ENCODE peak calls at places on chromosomes 4 and X, in five cellular contexts. B is GM23248, Z is HCT116, U is hepatocyte, S is GM23338. Q is an unnamed sample.

GRCh38 chr4:6278801-6279197 is 9.1 kb downstream of the WFS1 start:
- DNase-seq in S (no peak), Z (no peak), B (no peak), U (peak; percentile 72), Q (no peak)

GRCh38 chrX:39491548-39492297 is 606.0 kb downstream of the BCOR start:
- DNase-seq in U (peak; percentile 36), B (no peak), Z (no peak), S (no peak), Q (no peak)

GRCh38 chr4:183940807-183941310 is 35.8 kb downstream of the STOX2 start:
- DNase-seq in Z (no peak), B (no peak), S (no peak), U (no peak), Q (no peak)

GRCh38 chr4:86013623-86014022 is 346.2 kb downstream of the MAPK10 start:
- DNase-seq in Z (no peak), U (no peak), S (no peak), B (peak; percentile 35), Q (no peak)

GRCh38 chr4:94603170-94603747 is 151.5 kb downstream of the PDLIM5 start:
- DNase-seq in U (peak; percentile 22), B (peak; percentile 50), Z (no peak), S (no peak), Q (peak; percentile 47)

GRCh38 chr4:149885896-149886295 is 70.3 kb upstream of the IQCM start:
- DNase-seq in B (peak; percentile 76), S (no peak), U (no peak), Z (no peak), Q (peak; percentile 23)

GRCh38 chrX:13506574-13506973 is 62.8 kb upstream of the EGFL6 start:
- DNase-seq in S (peak; percentile 46), B (peak; percentile 60), Z (peak; percentile 28), U (peak; percentile 73), Q (peak; percentile 62)

GRCh38 chr4:108044951-108045686 is 55.4 kb downstream of the HADH start:
- DNase-seq in S (no peak), Z (no peak), U (peak; percentile 34), B (peak; percentile 19), Q (peak; percentile 56)

GRCh38 chrX:26597981-26598380 is 382.0 kb downstream of the MAGEB5 start:
- DNase-seq in U (no peak), B (peak; percentile 17), S (no peak), Z (no peak), Q (peak; percentile 16)

GRCh38 chrX:30865020-30865419 is 24.0 kb downstream of the TAB3 start:
- DNase-seq in Z (no peak), S (peak; percentile 72), B (peak; percentile 3), U (peak; percentile 11), Q (peak; percentile 50)

GRCh38 chr4:187108846-187109245 is 385.2 kb upstream of the FAT1 start:
- DNase-seq in Z (no peak), S (no peak), B (no peak), U (no peak), Q (no peak)

GRCh38 chr4:7333801-7334421 is 100.8 kb downstream of the PSAPL1 start:
- DNase-seq in U (no peak), B (no peak), Z (no peak), S (no peak), Q (no peak)

GRCh38 chr4:21012851-21013331 is 312.6 kb downstream of the PACRGL start:
- DNase-seq in B (no peak), Z (no peak), S (no peak), U (no peak), Q (peak; percentile 28)

GRCh38 chr4:62644372-62644771 is 1444.2 kb downstream of the ADGRL3 start:
- DNase-seq in B (no peak), Z (no peak), U (peak; percentile 19), S (peak; percentile 76), Q (peak; percentile 74)

GRCh38 chrX:15786930-15787329 is 3.4 kb upstream of the ZRSR2 start:
- DNase-seq in S (no peak), B (no peak), U (no peak), Z (no peak), Q (no peak)

GRCh38 chrX:10892605-10893225 is 218.4 kb upstream of the HCCS start:
- DNase-seq in B (peak; percentile 56), U (no peak), Z (no peak), S (no peak), Q (no peak)

GRCh38 chrX:45765726-45766125 is 565.0 kb upstream of the DIPK2B start:
- DNase-seq in Z (no peak), S (no peak), B (peak; percentile 39), U (no peak), Q (peak; percentile 30)

GRCh38 chrX:68429216-68429615 is 4.1 kb downstream of the OPHN1 start:
- DNase-seq in S (no peak), U (no peak), Z (no peak), B (peak; percentile 80), Q (peak; percentile 77)

GRCh38 chrX:109270580-109271484 is 211.1 kb downstream of the GUCY2F start:
- DNase-seq in U (no peak), Z (peak; percentile 13), S (no peak), B (peak; percentile 12), Q (no peak)

GRCh38 chr4:61511716-61512488 is 311.8 kb downstream of the ADGRL3 start:
- DNase-seq in Z (no peak), S (no peak), B (peak; percentile 12), U (peak; percentile 10), Q (peak; percentile 88)

GRCh38 chrX:71533514-71533849 is 578 bp downstream of the OGT start:
- DNase-seq in S (no peak), B (no peak), Z (no peak), U (no peak), Q (no peak)

GRCh38 chr4:7392438-7393374 is 42.0 kb downstream of the PSAPL1 start:
- DNase-seq in S (peak; percentile 9), B (peak; percentile 26), Z (no peak), U (no peak), Q (peak; percentile 12)

DNA sequence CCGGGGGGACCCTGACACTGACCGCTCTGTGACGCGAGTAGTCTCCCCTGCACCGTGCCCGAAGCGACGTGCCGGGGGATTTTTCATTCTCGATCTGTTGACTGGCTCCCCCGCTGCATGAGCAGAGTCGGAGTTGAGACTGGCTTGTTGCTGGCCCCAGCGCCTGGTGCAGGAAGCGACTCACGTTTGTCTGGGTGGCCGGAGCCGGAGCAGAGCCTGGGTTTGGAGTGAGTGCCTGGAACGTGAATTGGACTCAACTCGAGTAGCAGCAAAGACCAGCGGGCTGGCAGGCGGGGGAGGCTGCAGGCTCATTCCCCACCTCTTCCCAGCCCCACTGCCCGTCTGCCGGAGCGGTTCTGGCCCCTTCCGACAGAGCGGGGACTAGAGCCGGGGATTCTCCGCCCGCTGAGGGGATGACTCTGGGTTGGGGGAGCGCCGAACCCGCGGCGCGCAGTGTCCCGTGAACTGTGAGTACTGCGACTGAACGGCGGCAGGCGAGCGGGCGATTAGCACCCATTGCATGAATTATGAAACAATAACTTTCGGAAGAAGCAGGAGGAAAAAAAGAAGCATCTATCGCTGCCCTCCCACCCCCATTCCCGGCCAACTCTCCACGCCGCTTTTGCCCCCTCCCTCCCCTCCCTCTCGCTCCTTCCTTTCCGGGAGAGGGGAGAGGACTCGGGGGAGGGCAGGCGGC is 635 bp downstream of the PCDH7 start:
- DNase-seq in U (peak; percentile 52), B (peak; percentile 53), Z (no peak), S (peak; percentile 64), Q (peak; percentile 21)
- TF ChIP-seq EZH2 in U (no peak), B (peak; percentile 57), Z (no peak), S (peak; percentile 26), Q (no peak)

GRCh38 chrX:87517571-87518141 is at the start of gene KLHL4:
- DNase-seq in U (peak; percentile 62), S (peak; percentile 80), Z (no peak), B (peak; percentile 5), Q (peak; percentile 70)
- H3K4me3 ChIP-seq in U (peak within 1 kb of the TSS; percentile 13), S (peak within 1 kb of the TSS; percentile 67), Z (no peak within 1 kb of the TSS), B (no peak within 1 kb of the TSS), Q (peak within 1 kb of the TSS; percentile 68)

GRCh38 chr4:153418581-153418980 is 47.6 kb upstream of the TMEM131L start:
- DNase-seq in B (peak; percentile 21), S (peak; percentile 49), U (no peak), Z (no peak), Q (no peak)
- H2AFZ ChIP-seq in B (peak overlapping the region; percentile 57), S (no peak overlapping the region), U (no peak overlapping the region), Z (no peak overlapping the region), Q (no peak overlapping the region)

GRCh38 chr4:173560896-173561295 is 30.9 kb upstream of the HAND2 start:
- DNase-seq in B (no peak), S (no peak), U (no peak), Z (no peak), Q (no peak)
- TF ChIP-seq EZH2 in B (no peak), S (no peak), U (no peak), Z (no peak), Q (no peak)

DNA sequence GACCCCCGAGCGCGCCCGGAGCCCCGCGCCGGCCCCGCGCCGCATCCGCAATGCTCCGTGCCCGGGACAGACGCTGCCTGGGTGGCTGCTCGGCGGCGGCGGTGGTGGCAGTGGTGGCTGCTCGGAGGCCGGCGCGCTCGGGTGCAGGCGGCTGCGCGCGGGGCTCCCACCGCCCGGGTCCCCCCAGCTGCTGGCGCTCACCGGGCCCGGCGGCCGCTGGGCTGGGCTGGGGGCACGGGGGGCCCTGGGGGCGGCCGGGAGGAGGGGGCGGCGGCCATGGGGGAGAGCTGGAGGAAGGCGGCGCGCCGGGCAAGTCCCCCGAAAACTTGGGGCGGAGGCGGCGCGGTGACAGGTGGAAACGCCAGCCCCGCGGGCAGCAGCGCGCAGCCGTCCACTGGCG is 83.4 kb upstream of the DHRSX start:
- DNase-seq in B (no peak), Z (no peak), S (peak; percentile 58), U (no peak), Q (no peak)
- H3K4me3 ChIP-seq in B (no peak overlapping the region), Z (no peak overlapping the region), S (peak overlapping the region; percentile 72), U (no peak overlapping the region), Q (no peak overlapping the region)

GRCh38 chr4:105831189-105831588 is 64.1 kb upstream of the NPNT start:
- DNase-seq in S (no peak), Z (no peak), B (no peak), U (no peak), Q (no peak)
- H2AFZ ChIP-seq in S (no peak overlapping the region), Z (no peak overlapping the region), B (no peak overlapping the region), U (no peak overlapping the region), Q (no peak overlapping the region)

DNA sequence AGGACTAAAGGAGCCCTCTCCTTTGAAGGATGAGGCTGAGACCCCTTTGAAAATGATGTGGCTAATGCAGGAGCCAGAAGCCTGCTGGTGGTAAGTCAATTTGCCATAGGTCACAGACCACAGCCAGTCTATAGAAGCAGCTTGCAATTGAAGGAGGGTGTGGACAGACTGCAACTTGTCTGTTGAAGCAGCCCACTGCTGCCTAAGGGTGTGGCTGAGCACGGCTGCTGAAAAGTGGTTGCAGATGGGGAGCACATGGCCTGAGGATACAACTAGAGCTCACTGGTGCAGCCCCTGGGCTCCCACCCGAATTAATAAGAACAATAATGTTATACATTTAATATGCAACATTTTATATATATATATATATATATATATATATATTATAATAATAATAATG is 11.4 kb upstream of the EXOC1L start:
- DNase-seq in Z (no peak), B (no peak), U (no peak), S (no peak), Q (no peak)
- TF ChIP-seq EZH2 in Z (no peak), B (no peak), U (no peak), S (no peak), Q (no peak)

Q was measured in PC-3.